ENCODE peak calls at places on chromosome 1, in four cellular contexts. S is NCI-H446 treated with DMSO at 0.1 percent for 48 hours, B is HT1080, Y is GM12878. N is an unnamed sample.

GRCh38 chr1:23701310-23701709 is 9.7 kb downstream of the RPL11 start:
- DNase-seq in S (no peak), B (no peak), Y (no peak), N (no peak)

GRCh38 chr1:110309768-110310167 is 29.4 kb upstream of the RBM15 start:
- DNase-seq in S (no peak), B (peak; percentile 60), Y (no peak), N (peak; percentile 90)

GRCh38 chr1:218904401-218904800 is 269.3 kb upstream of the LYPLAL1 start:
- DNase-seq in S (no peak), B (peak; percentile 4), Y (no peak), N (no peak)

GRCh38 chr1:236051107-236051885 is 13.6 kb downstream of the NID1 start:
- DNase-seq in S (no peak), B (no peak), Y (no peak), N (no peak)

GRCh38 chr1:56183151-56183550 is 396.2 kb downstream of the PLPP3 start:
- DNase-seq in S (no peak), B (no peak), Y (no peak), N (no peak)

GRCh38 chr1:23403038-23403336 is 21.6 kb downstream of the TCEA3 start:
- DNase-seq in S (no peak), B (peak; percentile 77), Y (no peak), N (peak; percentile 92)

GRCh38 chr1:185215911-185216310 is 58.9 kb downstream of the SWT1 start:
- DNase-seq in S (no peak), B (no peak), Y (no peak), N (peak; percentile 63)

GRCh38 chr1:78145105-78145580 is 99.4 kb downstream of the GIPC2 start:
- DNase-seq in S (peak; percentile 86), B (peak; percentile 73), Y (no peak), N (peak; percentile 81)

GRCh38 chr1:205144751-205145150 is 23.0 kb upstream of the RBBP5 start:
- DNase-seq in S (no peak), B (peak; percentile 40), Y (no peak), N (peak; percentile 77)

GRCh38 chr1:76390451-76390850 is 315.9 kb downstream of the ST6GALNAC3 start:
- DNase-seq in S (peak; percentile 98), B (no peak), Y (no peak), N (no peak)

GRCh38 chr1:54163573-54163972 is 10.8 kb upstream of the CDCP2 start:
- DNase-seq in S (no peak), B (no peak), Y (no peak), N (no peak)

GRCh38 chr1:117627562-117628165 is 21.8 kb downstream of the TENT5C start:
- DNase-seq in S (no peak), B (no peak), Y (no peak), N (no peak)

GRCh38 chr1:17833661-17834501 is 78.7 kb downstream of the ACTL8 start:
- DNase-seq in S (no peak), B (no peak), Y (no peak), N (no peak)

GRCh38 chr1:70008658-70009057 is 196.7 kb downstream of the LRRC40 start:
- DNase-seq in S (no peak), B (peak; percentile 33), Y (no peak), N (peak; percentile 34)

GRCh38 chr1:194014004-194014403 is 827.6 kb upstream of the B3GALT2 start:
- DNase-seq in S (no peak), B (no peak), Y (no peak), N (peak; percentile 66)

GRCh38 chr1:232447125-232447524 is 182.8 kb downstream of the SIPA1L2 start:
- DNase-seq in S (no peak), B (no peak), Y (no peak), N (no peak)

GRCh38 chr1:121516279-121516967 is 331.6 kb downstream of the SRGAP2C start:
- DNase-seq in S (no peak), B (peak; percentile 12), Y (no peak), N (no peak)

GRCh38 chr1:51421961-51422360 is 91.6 kb upstream of the TTC39A start:
- DNase-seq in S (peak; percentile 10), B (peak; percentile 46), Y (no peak), N (peak; percentile 61)

GRCh38 chr1:38009088-38009840 is 3.3 kb upstream of the UTP11 start:
- DNase-seq in S (no peak), B (peak; percentile 91), Y (no peak), N (peak; percentile 86)

GRCh38 chr1:10341062-10341600 is 57.7 kb upstream of the PGD start:
- DNase-seq in S (no peak), B (no peak), Y (no peak), N (no peak)

GRCh38 chr1:73044241-73044640 is 761.9 kb upstream of the NEGR1 start:
- DNase-seq in S (peak; percentile 51), B (peak; percentile 60), Y (no peak), N (no peak)

GRCh38 chr1:226980122-226980551 is 40.0 kb downstream of the COQ8A start:
- DNase-seq in S (no peak), B (no peak), Y (no peak), N (no peak)

GRCh38 chr1:114033219-114033706 is 54.0 kb downstream of the OLFML3 start:
- DNase-seq in S (no peak), B (no peak), Y (no peak), N (peak; percentile 50)

GRCh38 chr1:169109561-169110134 is 3.2 kb downstream of the ATP1B1 start:
- DNase-seq in S (peak; percentile 59), B (peak; percentile 55), Y (no peak), N (peak; percentile 88)

GRCh38 chr1:227793079-227793947 is 22.2 kb upstream of the PRSS38 start:
- DNase-seq in S (no peak), B (no peak), Y (no peak), N (no peak)

GRCh38 chr1:11655263-11656079 is 794 bp downstream of the FBXO44 start:
- DNase-seq in S (no peak), B (no peak), Y (no peak), N (no peak)

GRCh38 chr1:236502972-236503639 is 20.7 kb upstream of the LGALS8 start:
- DNase-seq in S (no peak), B (peak; percentile 87), Y (no peak), N (peak; percentile 87)